ENCODE peak calls at places on chromosomes 11 and 22, in five cellular contexts. E is CD4-positive, alpha-beta T cell; D is COR-L47; P is T-helper 17 cell; O is anterior cingulate cortex. K is an unnamed sample.

GRCh38 chr11:86091566-86091965 is 22.7 kb upstream of the PICALM start:
- DNase-seq in E (no peak), O (no peak), P (no peak), D (no peak), K (no peak)

GRCh38 chr22:37508431-37508963 is 10.7 kb downstream of the CARD10 start:
- DNase-seq in O (no peak), E (no peak), P (no peak), D (no peak), K (no peak)

GRCh38 chr11:12235549-12235944 is 125.2 kb downstream of the MICAL2 start:
- DNase-seq in E (no peak), D (no peak), P (no peak), O (no peak), K (no peak)

GRCh38 chr11:5204787-5205186 is 4.3 kb upstream of the OR51V1 start:
- DNase-seq in P (no peak), O (no peak), E (no peak), D (peak), K (no peak)

GRCh38 chr11:33089776-33090175 is 50.4 kb downstream of the TCP11L1 start:
- DNase-seq in D (no peak), O (no peak), P (no peak), E (no peak), K (no peak)

GRCh38 chr22:45863981-45864751 is 112.8 kb downstream of the WNT7B start:
- DNase-seq in P (peak), D (peak), E (peak), O (peak), K (peak)

GRCh38 chr11:57325735-57326048 is 940 bp upstream of the TNKS1BP1 start:
- DNase-seq in P (no peak), E (no peak), O (no peak), D (no peak), K (no peak)

GRCh38 chr11:118290923-118291322 is 13.6 kb upstream of the CD3E start:
- DNase-seq in E (peak), D (no peak), P (no peak), O (no peak), K (no peak)

GRCh38 chr11:8584511-8584910 is 9.5 kb downstream of the STK33 start:
- DNase-seq in E (no peak), P (no peak), D (no peak), O (no peak), K (no peak)

GRCh38 chr11:3205261-3206127 is 13.1 kb downstream of the MRGPRG start:
- DNase-seq in O (no peak), E (no peak), P (no peak), D (no peak), K (no peak)

GRCh38 chr11:45877221-45877620 is 8.2 kb upstream of the MAPK8IP1 start:
- DNase-seq in P (no peak), E (no peak), O (no peak), D (no peak), K (no peak)

GRCh38 chr22:19040581-19041402 is 81.4 kb downstream of the DGCR2 start:
- DNase-seq in E (no peak), O (no peak), D (no peak), P (no peak), K (no peak)

GRCh38 chr22:24489011-24489410 is 6.1 kb upstream of the UPB1 start:
- DNase-seq in P (no peak), E (no peak), D (no peak), O (no peak), K (no peak)

GRCh38 chr11:123249354-123249753 is 54.3 kb upstream of the CLMP start:
- DNase-seq in D (no peak), E (no peak), P (no peak), O (no peak), K (no peak)

GRCh38 chr11:103648670-103649400 is 387.6 kb upstream of the DDI1 start:
- DNase-seq in O (no peak), P (no peak), E (no peak), D (no peak), K (no peak)

GRCh38 chr22:30325065-30325720 is 1.5 kb downstream of the TBC1D10A start:
- DNase-seq in D (no peak), E (no peak), O (no peak), P (no peak), K (no peak)

GRCh38 chr22:27405672-27406388 is 395.7 kb downstream of the MN1 start:
- DNase-seq in D (no peak), O (no peak), E (no peak), P (no peak), K (peak)

GRCh38 chr11:67120456-67120855 is 1.4 kb downstream of the KDM2A start:
- DNase-seq in D (no peak), E (no peak), P (no peak), O (no peak), K (no peak)

GRCh38 chr11:57982763-57983162 is 40.9 kb upstream of the OR9Q1 start:
- DNase-seq in P (no peak), D (no peak), E (no peak), O (no peak), K (no peak)

GRCh38 chr11:92300871-92301270 is 76.3 kb downstream of the FAT3 start:
- DNase-seq in E (no peak), P (no peak), O (no peak), D (no peak), K (no peak)

GRCh38 chr11:47007579-47007978 is 71.0 kb downstream of the CSTPP1 start:
- DNase-seq in D (no peak), P (no peak), E (no peak), O (no peak), K (peak)

GRCh38 chr11:95279921-95280861 is 49.2 kb upstream of the SESN3 start:
- DNase-seq in E (no peak), P (no peak), D (no peak), O (peak), K (no peak)

GRCh38 chr11:97110376-97110775 is 720.6 kb downstream of the JRKL start:
- DNase-seq in P (no peak), O (no peak), E (no peak), D (no peak), K (no peak)

K was measured in NCI-H2171.